ENCODE peak calls at places on chromosome 20, in six cellular contexts. S, H, O, B, R and L are unnamed samples.

GRCh38 chr20:51335329-51335841 is 207.1 kb downstream of the NFATC2 start:
- DNase-seq in S (peak), O (no peak), R (peak), B (no peak), H (no peak), L (no peak)

GRCh38 chr20:57220187-57221165 is 46.0 kb downstream of the BMP7 start:
- DNase-seq in O (no peak), R (no peak), B (no peak), H (no peak), S (no peak), L (no peak)

GRCh38 chr20:63553933-63554290 is at the start of gene FNDC11:
- DNase-seq in O (peak), B (peak), H (no peak), S (peak), R (no peak), L (no peak)

GRCh38 chr20:17460119-17460518 is 71.1 kb downstream of the BFSP1 start:
- DNase-seq in H (no peak), O (no peak), B (no peak), R (no peak), S (no peak), L (no peak)

GRCh38 chr20:23436681-23437080 is 2.8 kb upstream of the CSTL1 start:
- DNase-seq in H (no peak), O (no peak), B (no peak), R (no peak), S (no peak), L (no peak)

GRCh38 chr20:6440087-6440799 is 317.4 kb upstream of the FERMT1 start:
- DNase-seq in B (no peak), H (no peak), S (no peak), R (no peak), O (no peak), L (no peak)

GRCh38 chr20:34579936-34580587 is 21.5 kb downstream of the MAP1LC3A start:
- DNase-seq in H (no peak), S (peak), R (peak), O (no peak), B (no peak), L (peak)

GRCh38 chr20:56483970-56484369 is 15.5 kb downstream of the RTF2 start:
- DNase-seq in R (no peak), O (no peak), B (no peak), H (no peak), S (no peak), L (no peak)

GRCh38 chr20:18738055-18738454 is 75.5 kb upstream of the SCP2D1 start:
- DNase-seq in R (no peak), B (no peak), H (no peak), S (no peak), O (no peak), L (no peak)

GRCh38 chr20:48689388-48689787 is 138.4 kb downstream of the PREX1 start:
- DNase-seq in O (no peak), R (no peak), S (no peak), H (no peak), B (no peak), L (no peak)

GRCh38 chr20:62405108-62405980 is 1.7 kb downstream of the CABLES2 start:
- DNase-seq in O (peak), H (no peak), S (no peak), B (no peak), R (peak), L (no peak)

GRCh38 chr20:12199703-12200102 is 282.0 kb downstream of the BTBD3 start:
- DNase-seq in H (no peak), S (no peak), B (no peak), R (no peak), O (no peak), L (no peak)

GRCh38 chr20:31864521-31865400 is 5.6 kb downstream of the DUSP15 start:
- DNase-seq in S (no peak), B (no peak), O (peak), H (no peak), R (no peak), L (no peak)

GRCh38 chr20:56440346-56441007 is 27.9 kb upstream of the RTF2 start:
- DNase-seq in R (no peak), H (no peak), O (no peak), B (no peak), S (peak), L (no peak)

GRCh38 chr20:57698867-57699275 is 10.9 kb downstream of the PMEPA1 start:
- DNase-seq in H (no peak), B (no peak), R (peak), O (no peak), S (no peak), L (no peak)

GRCh38 chr20:22699396-22699795 is 115.0 kb upstream of the FOXA2 start:
- DNase-seq in R (no peak), B (no peak), O (no peak), S (no peak), H (no peak), L (no peak)

GRCh38 chr20:63873477-63873971 is 8.5 kb downstream of the TPD52L2 start:
- DNase-seq in B (peak), R (peak), S (no peak), O (no peak), H (no peak), L (no peak)

GRCh38 chr20:58598271-58599015 is 52.6 kb upstream of the STX16 start:
- DNase-seq in O (no peak), R (no peak), S (no peak), B (no peak), H (no peak), L (no peak)

GRCh38 chr20:2394411-2395055 is 13.8 kb downstream of the TGM6 start:
- DNase-seq in O (no peak), S (no peak), H (no peak), R (no peak), B (no peak), L (no peak)

GRCh38 chr20:1299522-1299921 is 29.4 kb downstream of the SDCBP2 start:
- DNase-seq in B (no peak), R (no peak), H (no peak), O (no peak), S (no peak), L (no peak)

GRCh38 chr20:25318471-25319240 is 70.8 kb downstream of the PYGB start:
- DNase-seq in R (no peak), H (no peak), O (no peak), S (peak), B (no peak), L (no peak)

GRCh38 chr20:57809149-57809548 is 99.3 kb upstream of the PMEPA1 start:
- DNase-seq in B (no peak), H (no peak), S (no peak), O (no peak), R (no peak), L (no peak)

GRCh38 chr20:3783068-3783489 is 1.8 kb upstream of the SPEF1 start:
- DNase-seq in H (peak), R (no peak), S (no peak), B (no peak), O (no peak), L (no peak)

GRCh38 chr20:11918280-11918952 is 723 bp downstream of the BTBD3 start:
- DNase-seq in S (no peak), B (no peak), H (no peak), R (no peak), O (no peak), L (no peak)

GRCh38 chr20:42118001-42118400 is 499.8 kb upstream of the CHD6 start:
- DNase-seq in B (no peak), H (no peak), S (no peak), R (no peak), O (no peak), L (no peak)
- TF ChIP-seq CTCF in B (no peak), H (no peak), S (no peak), R (no peak), O (no peak), L (no peak)

GRCh38 chr20:10448270-10449156 is 13.4 kb downstream of the SLX4IP start:
- DNase-seq in B (no peak), S (no peak), R (no peak), O (no peak), H (no peak), L (no peak)
- TF ChIP-seq CTCF in B (no peak), S (no peak), R (no peak), O (no peak), H (no peak), L (no peak)

DNA sequence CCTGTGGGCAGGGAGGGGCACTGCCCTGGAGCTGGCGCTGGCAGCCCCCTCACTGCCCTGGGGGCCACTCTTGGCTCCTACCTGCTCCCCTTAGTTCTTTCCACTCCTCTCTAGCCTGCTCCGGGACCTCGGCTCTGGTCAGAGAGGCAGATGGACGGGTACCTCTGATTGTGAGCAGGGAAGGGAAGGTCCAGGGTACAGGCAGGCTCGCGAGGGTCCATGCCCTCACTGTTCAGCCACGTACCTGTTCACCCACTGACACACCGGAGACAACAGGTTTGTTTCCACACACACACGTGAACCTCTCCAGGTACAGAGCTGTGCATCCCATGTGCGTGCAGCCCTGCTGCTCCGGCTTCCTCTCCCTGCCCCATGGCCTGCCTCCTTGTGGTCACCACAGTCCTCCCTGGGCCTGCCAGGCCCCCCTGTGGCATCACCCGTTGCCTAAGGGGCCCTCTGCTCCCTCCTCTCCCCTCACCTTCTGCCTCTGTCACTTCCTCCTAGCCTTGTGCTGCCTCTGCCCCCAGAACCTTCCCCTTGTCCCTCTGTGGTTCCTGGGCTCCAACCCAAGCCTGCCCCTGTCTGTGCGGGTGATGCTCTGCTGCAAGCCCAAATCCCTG is 2.3 kb downstream of the EMILIN3 start:
- DNase-seq in H (no peak), B (peak), S (no peak), O (no peak), R (no peak), L (no peak)
- TF ChIP-seq CTCF in H (no peak), B (no peak), S (no peak), O (no peak), R (no peak), L (no peak)

GRCh38 chr20:15699431-15700146 is 873.7 kb downstream of the KIF16B start:
- DNase-seq in R (no peak), S (no peak), O (no peak), H (no peak), B (no peak), L (no peak)
- TF ChIP-seq CTCF in R (no peak), S (no peak), O (no peak), H (no peak), B (no peak), L (no peak)

GRCh38 chr20:50191566-50192363 is 1.1 kb downstream of the CEBPB start:
- DNase-seq in R (no peak), H (peak), O (peak), S (peak), B (peak), L (no peak)
- TF ChIP-seq CTCF in R (peak), H (peak), O (peak), S (peak), B (peak), L (no peak)

DNA sequence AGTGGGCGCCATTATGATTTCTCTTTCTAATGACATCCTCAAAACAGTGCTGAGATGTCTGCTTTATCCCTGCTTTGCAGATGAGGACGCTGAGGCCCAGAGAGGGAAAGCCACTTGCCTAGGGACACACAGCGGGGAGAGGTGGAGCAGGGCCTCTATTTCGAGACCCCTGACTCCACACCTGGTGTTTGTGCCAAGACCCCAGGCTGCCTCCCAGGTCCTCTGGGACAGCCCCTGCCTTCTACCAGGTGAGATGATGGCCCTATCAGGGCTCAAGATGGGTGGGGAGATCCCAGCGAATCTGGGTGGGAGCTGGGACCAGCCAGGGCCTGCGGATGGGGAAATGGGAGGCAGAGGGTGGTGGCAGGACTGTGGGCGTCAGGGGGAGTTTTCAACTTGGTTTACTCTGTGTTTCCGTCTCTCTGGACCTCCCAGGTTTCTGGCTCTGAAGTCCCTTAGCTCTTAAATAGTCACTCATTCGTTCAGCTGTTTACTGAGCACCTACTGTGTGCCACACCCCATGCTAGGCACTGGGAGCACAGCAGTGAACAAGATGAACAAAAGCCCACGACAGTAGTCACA is 36.7 kb downstream of the SRC start:
- DNase-seq in B (no peak), O (no peak), H (no peak), S (no peak), R (no peak), L (peak)
- TF ChIP-seq CTCF in B (no peak), O (no peak), H (no peak), S (no peak), R (no peak), L (no peak)